ENCODE peak calls at places on chromosomes 1 and 21, in five cellular contexts. One of them, this sample, is unnamed.

GRCh38 chr1:4674676-4675075 is 20.3 kb downstream of the AJAP1 start:
- DNase-seq in IMR-90: no peak
- DNase-seq in breast epithelium: no peak
- DNase-seq in AG04450: no peak
- DNase-seq in WERI-Rb-1: no peak
- DNase-seq in this sample: no peak

GRCh38 chr1:18109756-18110597 is 2.4 kb downstream of the IGSF21 start:
- DNase-seq in IMR-90: no peak
- DNase-seq in breast epithelium: no peak
- DNase-seq in AG04450: no peak
- DNase-seq in WERI-Rb-1: peak
- DNase-seq in this sample: peak

GRCh38 chr1:112328600-112328999 is 67.4 kb upstream of the CTTNBP2NL start:
- DNase-seq in IMR-90: no peak
- DNase-seq in breast epithelium: no peak
- DNase-seq in AG04450: no peak
- DNase-seq in WERI-Rb-1: no peak
- DNase-seq in this sample: no peak

GRCh38 chr1:229108598-229109201 is 162.2 kb upstream of the RAB4A start:
- DNase-seq in IMR-90: no peak
- DNase-seq in breast epithelium: no peak
- DNase-seq in AG04450: no peak
- DNase-seq in WERI-Rb-1: no peak
- DNase-seq in this sample: no peak

GRCh38 chr1:29753771-29754607 is 517.7 kb downstream of the PTPRU start:
- DNase-seq in IMR-90: no peak
- DNase-seq in breast epithelium: peak
- DNase-seq in AG04450: no peak
- DNase-seq in WERI-Rb-1: peak
- DNase-seq in this sample: no peak

GRCh38 chr21:36194024-36194423 is 37.4 kb downstream of the DOP1B start:
- DNase-seq in IMR-90: no peak
- DNase-seq in breast epithelium: no peak
- DNase-seq in AG04450: no peak
- DNase-seq in WERI-Rb-1: no peak
- DNase-seq in this sample: no peak

GRCh38 chr1:152110860-152111514 is 4.3 kb downstream of the TCHH start:
- DNase-seq in IMR-90: peak
- DNase-seq in breast epithelium: no peak
- DNase-seq in AG04450: no peak
- DNase-seq in WERI-Rb-1: peak
- DNase-seq in this sample: no peak

GRCh38 chr1:147062951-147063350 is 109.3 kb downstream of the PRKAB2 start:
- DNase-seq in IMR-90: no peak
- DNase-seq in breast epithelium: no peak
- DNase-seq in AG04450: no peak
- DNase-seq in WERI-Rb-1: no peak
- DNase-seq in this sample: no peak

GRCh38 chr21:35259452-35259851 is 210.3 kb upstream of the RUNX1 start:
- DNase-seq in IMR-90: no peak
- DNase-seq in breast epithelium: no peak
- DNase-seq in AG04450: no peak
- DNase-seq in WERI-Rb-1: no peak
- DNase-seq in this sample: no peak

GRCh38 chr21:45228171-45228641 is 59.5 kb downstream of the POFUT2 start:
- DNase-seq in IMR-90: peak
- DNase-seq in breast epithelium: peak
- DNase-seq in AG04450: peak
- DNase-seq in WERI-Rb-1: no peak
- DNase-seq in this sample: no peak

GRCh38 chr1:74964508-74964907 is 169.7 kb upstream of the LHX8 start:
- DNase-seq in IMR-90: no peak
- DNase-seq in breast epithelium: no peak
- DNase-seq in AG04450: no peak
- DNase-seq in WERI-Rb-1: peak
- DNase-seq in this sample: peak

GRCh38 chr1:31396633-31397351 is 16.2 kb upstream of the SERINC2 start:
- DNase-seq in IMR-90: peak
- DNase-seq in breast epithelium: no peak
- DNase-seq in AG04450: peak
- DNase-seq in WERI-Rb-1: no peak
- DNase-seq in this sample: no peak

GRCh38 chr1:6545276-6545934 is 8.9 kb downstream of the NOL9 start:
- DNase-seq in IMR-90: peak
- DNase-seq in breast epithelium: no peak
- DNase-seq in AG04450: no peak
- DNase-seq in WERI-Rb-1: no peak
- DNase-seq in this sample: no peak

GRCh38 chr1:40630488-40631223 is 34.8 kb downstream of the RIMS3 start:
- DNase-seq in IMR-90: peak
- DNase-seq in breast epithelium: no peak
- DNase-seq in AG04450: no peak
- DNase-seq in WERI-Rb-1: peak
- DNase-seq in this sample: no peak

GRCh38 chr1:16922466-16922865 is 735 bp downstream of the CROCC start:
- DNase-seq in IMR-90: no peak
- DNase-seq in breast epithelium: no peak
- DNase-seq in AG04450: no peak
- DNase-seq in WERI-Rb-1: no peak
- DNase-seq in this sample: no peak

GRCh38 chr21:45291613-45292398 is 4.1 kb upstream of the POFUT2 start:
- DNase-seq in IMR-90: no peak
- DNase-seq in breast epithelium: no peak
- DNase-seq in AG04450: no peak
- DNase-seq in WERI-Rb-1: no peak
- DNase-seq in this sample: no peak

GRCh38 chr1:61053712-61054608 is 28.4 kb upstream of the NFIA start:
- DNase-seq in IMR-90: no peak
- DNase-seq in breast epithelium: no peak
- DNase-seq in AG04450: no peak
- DNase-seq in WERI-Rb-1: no peak
- DNase-seq in this sample: peak

GRCh38 chr1:55559111-55559510 is 343.9 kb upstream of the USP24 start:
- DNase-seq in IMR-90: peak
- DNase-seq in breast epithelium: no peak
- DNase-seq in AG04450: no peak
- DNase-seq in WERI-Rb-1: no peak
- DNase-seq in this sample: no peak

GRCh38 chr1:111948209-111949131 is 41.0 kb downstream of the KCND3 start:
- DNase-seq in IMR-90: no peak
- DNase-seq in breast epithelium: peak
- DNase-seq in AG04450: no peak
- DNase-seq in WERI-Rb-1: no peak
- DNase-seq in this sample: peak

GRCh38 chr1:55476445-55477015 is 261.4 kb upstream of the USP24 start:
- DNase-seq in IMR-90: no peak
- DNase-seq in breast epithelium: no peak
- DNase-seq in AG04450: no peak
- DNase-seq in WERI-Rb-1: no peak
- DNase-seq in this sample: no peak

GRCh38 chr1:56285554-56286402 is 293.6 kb downstream of the PLPP3 start:
- DNase-seq in IMR-90: no peak
- DNase-seq in breast epithelium: no peak
- DNase-seq in AG04450: no peak
- DNase-seq in WERI-Rb-1: no peak
- DNase-seq in this sample: no peak

GRCh38 chr1:22530701-22531100 is 32.6 kb upstream of the EPHA8 start:
- DNase-seq in IMR-90: no peak
- DNase-seq in breast epithelium: no peak
- DNase-seq in AG04450: no peak
- DNase-seq in WERI-Rb-1: no peak
- DNase-seq in this sample: no peak

DNA sequence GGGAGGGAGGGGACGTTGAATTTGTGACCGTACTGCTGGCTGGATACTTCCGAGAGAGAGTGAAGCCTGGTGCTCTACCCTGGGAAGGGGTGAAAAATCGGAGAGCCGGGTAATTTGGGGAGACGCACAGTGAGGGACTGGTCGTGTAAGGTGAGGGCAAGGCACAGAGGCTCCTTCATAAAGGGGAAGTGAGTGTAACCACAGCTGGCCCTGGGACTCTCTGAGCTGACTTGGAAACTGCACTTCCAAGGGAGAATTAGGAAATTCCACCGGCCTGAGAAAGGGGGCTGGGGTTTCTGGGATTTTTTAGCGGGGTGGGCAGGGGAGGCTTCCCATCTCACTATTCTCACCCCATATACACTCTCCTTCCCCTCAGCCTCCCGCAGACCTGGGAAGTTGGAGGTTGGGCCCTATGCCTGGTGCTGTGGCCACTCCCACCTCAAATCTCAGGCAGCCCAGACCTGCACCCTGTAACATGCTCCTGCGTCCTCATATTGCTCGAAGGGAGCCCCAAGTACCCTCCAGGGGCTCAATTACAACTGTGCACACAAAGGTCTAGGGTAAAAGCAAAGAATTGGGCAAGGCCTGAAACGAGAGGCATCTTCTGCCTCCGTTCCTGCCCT is 88.2 kb upstream of the IPO9 start:
- DNase-seq in IMR-90: no peak
- DNase-seq in breast epithelium: no peak
- DNase-seq in AG04450: no peak
- DNase-seq in WERI-Rb-1: no peak
- DNase-seq in this sample: no peak
- H3K27ac ChIP-seq in IMR-90: no peak
- H3K27ac ChIP-seq in breast epithelium: peak
- H3K27ac ChIP-seq in AG04450: no peak
- H3K27ac ChIP-seq in WERI-Rb-1: no peak
- H3K27ac ChIP-seq in this sample: peak

DNA sequence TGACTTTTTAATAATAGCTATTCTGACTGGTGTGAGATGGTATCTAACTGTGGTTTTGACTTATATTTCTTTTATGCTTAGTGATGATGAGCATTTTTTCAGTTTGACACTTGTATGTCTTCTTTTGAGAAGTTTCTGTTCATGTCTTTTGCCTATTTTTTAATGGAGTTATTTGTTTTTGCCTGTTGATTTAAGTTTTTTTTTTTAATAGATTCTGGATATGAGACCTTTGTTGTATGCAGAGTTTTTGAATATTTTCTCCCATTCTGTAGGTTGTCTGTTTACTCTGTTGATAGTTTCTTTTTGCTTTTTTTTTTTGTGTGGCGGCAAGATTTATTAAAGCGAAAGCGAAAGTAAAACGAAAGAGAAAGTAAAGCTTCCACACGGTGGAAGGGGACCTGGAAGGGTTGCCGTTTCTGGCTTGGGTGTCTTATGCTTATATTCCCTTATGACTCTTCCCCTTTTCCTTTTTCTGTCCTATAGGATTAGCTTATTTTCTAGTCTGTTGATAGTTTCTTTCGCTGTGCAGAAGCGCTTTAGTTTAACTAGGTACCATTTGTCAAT is 67.6 kb downstream of the TBX19 start:
- DNase-seq in IMR-90: no peak
- DNase-seq in breast epithelium: no peak
- DNase-seq in AG04450: no peak
- DNase-seq in WERI-Rb-1: no peak
- DNase-seq in this sample: no peak
- H3K27ac ChIP-seq in IMR-90: no peak
- H3K27ac ChIP-seq in breast epithelium: no peak
- H3K27ac ChIP-seq in AG04450: no peak
- H3K27ac ChIP-seq in WERI-Rb-1: no peak
- H3K27ac ChIP-seq in this sample: no peak

GRCh38 chr1:10803971-10804820 is 7.8 kb upstream of the CASZ1 start:
- DNase-seq in IMR-90: no peak
- DNase-seq in breast epithelium: peak
- DNase-seq in AG04450: no peak
- DNase-seq in WERI-Rb-1: no peak
- DNase-seq in this sample: no peak
- H3K27ac ChIP-seq in IMR-90: no peak
- H3K27ac ChIP-seq in breast epithelium: peak
- H3K27ac ChIP-seq in AG04450: no peak
- H3K27ac ChIP-seq in WERI-Rb-1: no peak
- H3K27ac ChIP-seq in this sample: no peak

GRCh38 chr1:169118227-169118626 is 11.7 kb downstream of the ATP1B1 start:
- DNase-seq in IMR-90: no peak
- DNase-seq in breast epithelium: no peak
- DNase-seq in AG04450: no peak
- DNase-seq in WERI-Rb-1: no peak
- DNase-seq in this sample: no peak

GRCh38 chr1:169119405-169119804 is 12.9 kb downstream of the ATP1B1 start:
- DNase-seq in IMR-90: peak
- DNase-seq in breast epithelium: no peak
- DNase-seq in AG04450: no peak
- DNase-seq in WERI-Rb-1: no peak
- DNase-seq in this sample: no peak

GRCh38 chr1:169122976-169123375 is 16.5 kb downstream of the ATP1B1 start:
- DNase-seq in IMR-90: no peak
- DNase-seq in breast epithelium: no peak
- DNase-seq in AG04450: no peak
- DNase-seq in WERI-Rb-1: no peak
- DNase-seq in this sample: no peak

GRCh38 chr1:169120066-169120465 is 13.6 kb downstream of the ATP1B1 start:
- DNase-seq in IMR-90: peak
- DNase-seq in breast epithelium: no peak
- DNase-seq in AG04450: peak
- DNase-seq in WERI-Rb-1: no peak
- DNase-seq in this sample: no peak

GRCh38 chr1:169121146-169121923 is 14.8 kb downstream of the ATP1B1 start:
- DNase-seq in IMR-90: peak
- DNase-seq in breast epithelium: no peak
- DNase-seq in AG04450: no peak
- DNase-seq in WERI-Rb-1: no peak
- DNase-seq in this sample: no peak
- H3K27ac ChIP-seq in IMR-90: no peak
- H3K27ac ChIP-seq in breast epithelium: no peak
- H3K27ac ChIP-seq in AG04450: no peak
- H3K27ac ChIP-seq in WERI-Rb-1: no peak
- H3K27ac ChIP-seq in this sample: no peak

GRCh38 chr1:210222288-210223006 is 10.1 kb upstream of the SERTAD4 start:
- DNase-seq in IMR-90: no peak
- DNase-seq in breast epithelium: no peak
- DNase-seq in AG04450: no peak
- DNase-seq in WERI-Rb-1: no peak
- DNase-seq in this sample: no peak
- H3K27ac ChIP-seq in IMR-90: no peak
- H3K27ac ChIP-seq in breast epithelium: no peak
- H3K27ac ChIP-seq in AG04450: no peak
- H3K27ac ChIP-seq in WERI-Rb-1: no peak
- H3K27ac ChIP-seq in this sample: no peak

GRCh38 chr1:36217667-36218066 is 6.6 kb upstream of the THRAP3 start:
- DNase-seq in IMR-90: peak
- DNase-seq in breast epithelium: no peak
- DNase-seq in AG04450: no peak
- DNase-seq in WERI-Rb-1: no peak
- DNase-seq in this sample: no peak
- H3K27ac ChIP-seq in IMR-90: no peak
- H3K27ac ChIP-seq in breast epithelium: no peak
- H3K27ac ChIP-seq in AG04450: no peak
- H3K27ac ChIP-seq in WERI-Rb-1: no peak
- H3K27ac ChIP-seq in this sample: peak

GRCh38 chr1:3082571-3083516 is 13.8 kb downstream of the PRDM16 start:
- DNase-seq in IMR-90: no peak
- DNase-seq in breast epithelium: no peak
- DNase-seq in AG04450: no peak
- DNase-seq in WERI-Rb-1: no peak
- DNase-seq in this sample: no peak
- H3K27ac ChIP-seq in IMR-90: no peak
- H3K27ac ChIP-seq in breast epithelium: no peak
- H3K27ac ChIP-seq in AG04450: no peak
- H3K27ac ChIP-seq in WERI-Rb-1: no peak
- H3K27ac ChIP-seq in this sample: no peak

GRCh38 chr1:222813866-222814535 is 838 bp upstream of the DISP1 start:
- DNase-seq in IMR-90: peak
- DNase-seq in breast epithelium: no peak
- DNase-seq in AG04450: no peak
- DNase-seq in WERI-Rb-1: no peak
- DNase-seq in this sample: no peak
- H3K27ac ChIP-seq in IMR-90: peak
- H3K27ac ChIP-seq in breast epithelium: peak
- H3K27ac ChIP-seq in AG04450: peak
- H3K27ac ChIP-seq in WERI-Rb-1: no peak
- H3K27ac ChIP-seq in this sample: peak

GRCh38 chr1:226981386-226981817 is 41.3 kb downstream of the COQ8A start:
- DNase-seq in IMR-90: no peak
- DNase-seq in breast epithelium: no peak
- DNase-seq in AG04450: no peak
- DNase-seq in WERI-Rb-1: no peak
- DNase-seq in this sample: no peak
- H3K27ac ChIP-seq in IMR-90: no peak
- H3K27ac ChIP-seq in breast epithelium: no peak
- H3K27ac ChIP-seq in AG04450: no peak
- H3K27ac ChIP-seq in WERI-Rb-1: no peak
- H3K27ac ChIP-seq in this sample: no peak

This sample was measured in caudate nucleus.